ENCODE peak calls at places on chromosomes 16 and 17, in five cellular contexts. C is neural progenitor cell, V is HCT116, Z is ascending aorta, N is heart right ventricle. J is an unnamed sample.

GRCh38 chr16:81004646-81005353 is 1.9 kb downstream of the CMC2 start:
- DNase-seq in C (peak; percentile 75), N (no peak), V (peak; percentile 63), Z (no peak), J (no peak)

GRCh38 chr17:199195-199604 is 17.8 kb upstream of the DOC2B start:
- DNase-seq in N (no peak), Z (no peak), C (no peak), V (no peak), J (no peak)

GRCh38 chr17:28925912-28926365 is 23.1 kb upstream of the DHRS13 start:
- DNase-seq in Z (no peak), N (no peak), V (no peak), C (no peak), J (no peak)

GRCh38 chr16:12558641-12559040 is 245.0 kb downstream of the CPPED1 start:
- DNase-seq in V (no peak), N (no peak), C (no peak), Z (no peak), J (no peak)

GRCh38 chr16:10612649-10613179 is 32.3 kb upstream of the EMP2 start:
- DNase-seq in C (no peak), Z (no peak), V (no peak), N (no peak), J (no peak)

GRCh38 chr16:8849411-8850011 is 19.3 kb downstream of the CARHSP1 start:
- DNase-seq in V (no peak), Z (no peak), C (no peak), N (no peak), J (no peak)

GRCh38 chr17:79011451-79012147 is 2.0 kb upstream of the CANT1 start:
- DNase-seq in V (peak; percentile 57), C (no peak), Z (peak; percentile 44), N (no peak), J (no peak)

GRCh38 chr17:76811028-76811427 is 57.2 kb upstream of the MGAT5B start:
- DNase-seq in N (no peak), V (no peak), Z (no peak), C (no peak), J (no peak)

GRCh38 chr17:56319531-56319930 is 166.3 kb downstream of the ANKFN1 start:
- DNase-seq in V (peak; percentile 55), Z (no peak), N (no peak), C (peak; percentile 67), J (no peak)

GRCh38 chr16:47375423-47375822 is 85.4 kb downstream of the ITFG1 start:
- DNase-seq in Z (no peak), V (no peak), C (no peak), N (no peak), J (no peak)

GRCh38 chr17:61482467-61482866 is 30.2 kb downstream of the TBX4 start:
- DNase-seq in V (no peak), Z (no peak), N (no peak), C (no peak), J (no peak)

GRCh38 chr16:81198635-81199034 is 39.9 kb upstream of the BCO1 start:
- DNase-seq in V (no peak), C (no peak), N (no peak), Z (no peak), J (no peak)

GRCh38 chr16:69406780-69407331 is 17.6 kb upstream of the CYB5B start:
- DNase-seq in Z (peak; percentile 18), V (peak; percentile 99), N (no peak), C (no peak), J (no peak)

GRCh38 chr17:30388321-30389179 is 9.8 kb downstream of the CPD start:
- DNase-seq in Z (no peak), V (no peak), C (no peak), N (no peak), J (no peak)

GRCh38 chr16:58684354-58685083 is at the start of gene SLC38A7:
- DNase-seq in V (peak; percentile 50), N (peak; percentile 90), Z (peak; percentile 90), C (peak; percentile 92), J (peak; percentile 78)

GRCh38 chr16:58679763-58680162 is 4.8 kb downstream of the SLC38A7 start:
- DNase-seq in V (no peak), N (no peak), Z (no peak), C (no peak), J (no peak)

GRCh38 chr16:58678269-58678668 is 6.3 kb downstream of the SLC38A7 start:
- DNase-seq in V (no peak), C (no peak), Z (no peak), N (no peak), J (no peak)

GRCh38 chr16:58684001-58684353 is 593 bp downstream of the SLC38A7 start:
- DNase-seq in N (no peak), C (no peak), Z (no peak), V (no peak), J (no peak)

DNA sequence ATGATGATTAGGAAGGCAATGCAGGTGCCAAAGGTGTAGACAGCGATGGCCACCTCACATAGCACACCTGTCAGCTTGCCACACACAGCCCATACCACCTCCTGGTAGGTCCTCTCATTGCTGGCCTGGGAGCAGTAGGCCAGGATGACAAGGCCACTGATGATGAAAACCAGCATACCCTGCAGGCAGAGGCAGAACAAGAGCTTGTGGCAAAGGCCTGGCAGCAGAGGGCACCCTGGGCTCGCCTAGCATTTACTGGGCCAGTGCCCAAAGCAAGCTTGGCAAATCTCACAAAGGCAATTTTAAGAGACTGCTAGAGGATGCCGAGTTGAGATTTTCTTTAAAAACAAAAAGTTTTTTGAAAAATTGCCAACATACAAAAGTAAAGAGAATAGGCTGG is 5.9 kb downstream of the SLC38A7 start:
- DNase-seq in V (no peak), N (peak; percentile 46), Z (peak; percentile 68), C (no peak), J (no peak)
- TF ChIP-seq CTCF in V (peak; percentile 23), N (peak; percentile 65), Z (peak; percentile 67), C (no peak), J (no peak)

GRCh38 chr16:20871935-20872815 is 28.0 kb downstream of the DCUN1D3 start:
- DNase-seq in N (no peak), Z (no peak), C (no peak), V (no peak), J (no peak)
- H3K27ac ChIP-seq in N (no peak overlapping the region), Z (peak overlapping the region; percentile 81), C (no peak overlapping the region), V (no peak overlapping the region), J (peak overlapping the region; percentile 68)

GRCh38 chr17:37710344-37710886 is 34.4 kb downstream of the HNF1B start:
- DNase-seq in N (no peak), C (peak; percentile 94), Z (no peak), V (peak; percentile 22), J (no peak)
- TF ChIP-seq CTCF in N (no peak), C (no peak), Z (no peak), V (no peak), J (no peak)

DNA sequence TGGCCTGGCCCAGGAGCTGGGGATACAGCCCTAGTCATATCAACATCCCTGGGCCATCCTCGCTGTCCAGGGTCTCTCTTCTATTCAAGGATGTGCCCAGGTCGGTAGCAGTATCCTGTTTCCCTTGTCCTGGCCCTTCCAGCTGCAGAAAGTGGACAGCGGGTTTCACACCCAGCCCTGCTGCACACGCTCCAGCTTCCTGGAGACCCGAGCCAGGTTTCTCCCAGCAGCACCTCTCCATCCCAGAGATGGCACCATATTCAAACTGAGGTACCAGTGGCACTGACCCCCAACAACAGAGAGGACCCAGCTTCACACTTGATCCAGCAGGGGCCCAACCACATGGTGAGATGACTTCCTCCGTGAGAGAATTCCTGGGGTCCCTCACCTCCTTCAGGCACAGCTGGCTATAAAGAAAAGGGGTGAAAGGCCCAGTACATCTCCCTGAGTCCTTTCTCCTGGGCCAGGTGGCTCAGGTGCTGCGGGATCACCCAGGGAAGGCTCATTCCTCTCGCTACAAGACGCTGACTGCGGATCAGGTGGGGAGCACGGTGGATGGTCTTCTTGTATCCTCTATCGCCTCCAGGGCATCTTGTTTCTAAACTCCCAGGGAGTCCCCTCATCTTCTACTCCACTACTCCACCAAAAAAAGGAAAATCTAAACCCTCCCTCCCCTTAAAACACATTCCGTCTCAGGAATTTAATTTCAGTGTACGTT is 1.4 kb downstream of the CUEDC1 start:
- DNase-seq in C (no peak), Z (no peak), V (no peak), N (no peak), J (peak; percentile 35)
- H3K27ac ChIP-seq in C (no peak overlapping the region), Z (peak overlapping the region; percentile 97), V (peak overlapping the region; percentile 97), N (peak overlapping the region; percentile 100), J (peak overlapping the region; percentile 92)

J was measured in breast epithelium.